ENCODE peak calls at places on chromosomes 6 and 20, in nine cellular contexts. N, K, X, F, M, T, Z, C and Q are unnamed samples.

GRCh38 chr6:52415917-52416628 is 4.1 kb upstream of the EFHC1 start:
- DNase-seq in M (no peak), C (no peak), Z (no peak), N (no peak), K (no peak), X (no peak), F (no peak), T (no peak), Q (no peak)

GRCh38 chr6:104711371-104711770 is 148.3 kb downstream of the HACE1 start:
- DNase-seq in N (no peak), X (no peak), K (peak), T (no peak), Z (no peak), M (no peak), F (no peak), C (no peak), Q (no peak)

GRCh38 chr6:4844108-4844507 is 67.9 kb downstream of the CDYL start:
- DNase-seq in C (peak), F (no peak), K (no peak), Z (no peak), X (no peak), N (peak), T (no peak), M (no peak), Q (peak)

GRCh38 chr6:4961322-4962168 is 42.3 kb downstream of the RPP40 start:
- DNase-seq in C (no peak), K (no peak), F (no peak), T (no peak), N (no peak), X (no peak), Z (no peak), M (no peak), Q (no peak)

GRCh38 chr20:348972-349841 is 2.3 kb downstream of the NRSN2 start:
- DNase-seq in Z (no peak), X (no peak), M (no peak), C (no peak), K (no peak), N (no peak), F (no peak), T (no peak), Q (no peak)

GRCh38 chr20:20367681-20368413 is at the start of gene INSM1:
- DNase-seq in K (no peak), C (no peak), T (no peak), X (no peak), F (no peak), Z (no peak), N (peak), M (no peak), Q (no peak)

GRCh38 chr20:19815553-19815991 is 57.5 kb downstream of the RIN2 start:
- DNase-seq in X (no peak), T (peak), F (no peak), C (peak), N (no peak), M (no peak), Z (no peak), K (peak), Q (no peak)

GRCh38 chr20:58575776-58576589 is 60.8 kb upstream of the APCDD1L start:
- DNase-seq in K (no peak), N (no peak), X (no peak), T (no peak), F (no peak), C (no peak), Z (no peak), M (no peak), Q (no peak)

GRCh38 chr6:25697537-25698340 is 45.7 kb downstream of the SCGN start:
- DNase-seq in N (no peak), K (no peak), X (no peak), Z (no peak), T (no peak), M (no peak), F (no peak), C (no peak), Q (no peak)

GRCh38 chr20:3107464-3108025 is 23.0 kb upstream of the AVP start:
- DNase-seq in K (no peak), M (no peak), F (no peak), Z (no peak), N (no peak), C (no peak), T (no peak), X (no peak), Q (no peak)

GRCh38 chr6:2599817-2600216 is 150.9 kb downstream of the MYLK4 start:
- DNase-seq in F (no peak), K (no peak), N (no peak), X (no peak), C (no peak), M (no peak), Z (peak), T (no peak), Q (no peak)

GRCh38 chr6:88989215-88989614 is 25.8 kb upstream of the RNGTT start:
- DNase-seq in Z (no peak), M (no peak), F (no peak), K (peak), T (no peak), C (no peak), N (no peak), X (no peak), Q (no peak)

GRCh38 chr6:12371641-12372146 is 81.5 kb downstream of the EDN1 start:
- DNase-seq in Z (no peak), C (no peak), X (no peak), N (no peak), K (no peak), M (no peak), F (no peak), T (no peak), Q (no peak)

GRCh38 chr6:62345962-62346689 is 60.1 kb upstream of the KHDRBS2 start:
- DNase-seq in T (no peak), M (no peak), C (no peak), Z (no peak), N (no peak), X (no peak), K (no peak), F (no peak), Q (no peak)

GRCh38 chr20:64234291-64234791 is 21.2 kb upstream of the PCMTD2 start:
- DNase-seq in T (no peak), N (no peak), F (no peak), X (no peak), Z (no peak), M (no peak), K (no peak), C (no peak), Q (no peak)

GRCh38 chr20:10667560-10668167 is 6.1 kb downstream of the JAG1 start:
- DNase-seq in N (no peak), T (no peak), Z (no peak), X (no peak), C (no peak), F (no peak), K (no peak), M (no peak), Q (no peak)

GRCh38 chr6:7919871-7920270 is 9.3 kb upstream of the TXNDC5 start:
- DNase-seq in C (peak), N (peak), K (no peak), X (no peak), Z (no peak), M (no peak), F (no peak), T (no peak), Q (no peak)

GRCh38 chr6:41428995-41429417 is 93.6 kb downstream of the NCR2 start:
- DNase-seq in K (no peak), F (no peak), Z (no peak), M (no peak), X (no peak), N (peak), C (no peak), T (peak), Q (no peak)

GRCh38 chr20:51156041-51156795 is 133.3 kb upstream of the KCNG1 start:
- DNase-seq in T (no peak), F (peak), X (no peak), N (no peak), C (no peak), Z (peak), K (no peak), M (no peak), Q (no peak)